ENCODE peak calls at places on chromosomes 4 and X, in four cellular contexts. Y, O, G and A are unnamed samples.

GRCh38 chr4:86004030-86004429 is 355.8 kb downstream of the MAPK10 start:
- DNase-seq in G (no peak), O (no peak), Y (no peak), A (no peak)

GRCh38 chr4:53601251-53601764 is 10.0 kb upstream of the LNX1 start:
- DNase-seq in O (no peak), Y (peak), G (peak), A (peak)

GRCh38 chr4:25474690-25475089 is 97.6 kb downstream of the ANAPC4 start:
- DNase-seq in G (no peak), Y (no peak), O (no peak), A (no peak)

GRCh38 chr4:65190780-65191179 is 479.5 kb downstream of the EPHA5 start:
- DNase-seq in G (no peak), Y (no peak), O (no peak), A (no peak)

GRCh38 chr4:14152834-14153519 is 525.5 kb upstream of the BOD1L1 start:
- DNase-seq in Y (no peak), G (no peak), O (no peak), A (no peak)

GRCh38 chrX:34379891-34380290 is 247.8 kb upstream of the FAM47A start:
- DNase-seq in G (no peak), O (no peak), Y (no peak), A (no peak)

GRCh38 chrX:22742174-22742573 is 257.6 kb upstream of the DDX53 start:
- DNase-seq in G (no peak), O (no peak), Y (no peak), A (no peak)

GRCh38 chr4:74283614-74284013 is 24.7 kb upstream of the EPGN start:
- DNase-seq in Y (no peak), G (no peak), O (no peak), A (no peak)

GRCh38 chrX:7120578-7121219 is 26.8 kb upstream of the STS start:
- DNase-seq in G (peak), Y (no peak), O (no peak), A (no peak)

GRCh38 chr4:1512738-1513660 is 106.8 kb upstream of the NKX1-1 start:
- DNase-seq in G (peak), O (peak), Y (peak), A (peak)

GRCh38 chr4:154506253-154506652 is 14.7 kb upstream of the DCHS2 start:
- DNase-seq in Y (no peak), G (peak), O (peak), A (peak)

GRCh38 chr4:10456270-10457254 is 664 bp downstream of the ZNF518B start:
- DNase-seq in Y (peak), O (peak), G (no peak), A (peak)

GRCh38 chr4:95318044-95318443 is 230.7 kb downstream of the UNC5C start:
- DNase-seq in Y (no peak), G (no peak), O (no peak), A (no peak)

DNA sequence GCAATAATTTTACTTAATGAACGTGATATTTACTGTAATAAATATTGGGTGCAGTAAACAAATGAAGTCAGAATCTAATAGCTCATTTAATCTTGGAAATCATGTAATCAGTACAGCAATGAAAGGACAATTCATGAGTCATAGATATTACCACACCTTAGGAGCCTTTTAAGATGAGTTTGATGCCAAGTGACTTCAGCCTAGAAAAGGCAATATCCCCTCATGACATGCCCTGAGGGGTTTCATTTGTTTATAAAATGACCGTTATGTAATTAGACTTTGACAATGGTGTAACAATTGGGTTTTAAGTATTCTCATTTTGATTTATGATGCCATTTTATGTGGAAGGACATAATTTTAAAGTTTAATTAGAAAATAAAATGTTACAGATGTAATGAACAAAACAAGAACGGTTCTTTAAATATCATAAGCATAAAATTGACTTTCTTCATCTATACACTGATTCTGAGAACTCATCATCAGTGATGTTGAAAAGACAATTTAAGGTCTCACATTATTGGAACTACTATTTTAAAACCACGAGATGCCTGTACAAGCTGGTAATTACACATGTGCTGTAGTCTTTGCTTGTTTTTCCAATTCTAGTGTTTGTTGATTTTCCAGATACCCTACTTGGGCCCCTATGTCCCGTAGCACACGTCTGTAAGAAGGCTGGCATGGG is 5.0 kb downstream of the FGF2 start:
- DNase-seq in G (no peak), Y (no peak), O (no peak), A (no peak)
- TF ChIP-seq SP1 in G (no peak), Y (no peak), O (no peak), A (no peak)

GRCh38 chr4:8198206-8198905 is 734 bp upstream of the SH3TC1 start:
- DNase-seq in G (no peak), O (no peak), Y (no peak), A (no peak)
- TF ChIP-seq ELF4 in G (no peak), O (no peak), Y (no peak), A (no peak)

GRCh38 chr4:20544645-20545044 is 155.6 kb upstream of the PACRGL start:
- DNase-seq in O (peak), G (peak), Y (no peak), A (peak)
- TF ChIP-seq SP1 in O (no peak), G (no peak), Y (no peak), A (no peak)

GRCh38 chr4:3414421-3415279 is 27.1 kb upstream of the HGFAC start:
- DNase-seq in O (no peak), Y (no peak), G (no peak), A (no peak)
- TF ChIP-seq ELF4 in O (no peak), Y (no peak), G (no peak), A (no peak)

DNA sequence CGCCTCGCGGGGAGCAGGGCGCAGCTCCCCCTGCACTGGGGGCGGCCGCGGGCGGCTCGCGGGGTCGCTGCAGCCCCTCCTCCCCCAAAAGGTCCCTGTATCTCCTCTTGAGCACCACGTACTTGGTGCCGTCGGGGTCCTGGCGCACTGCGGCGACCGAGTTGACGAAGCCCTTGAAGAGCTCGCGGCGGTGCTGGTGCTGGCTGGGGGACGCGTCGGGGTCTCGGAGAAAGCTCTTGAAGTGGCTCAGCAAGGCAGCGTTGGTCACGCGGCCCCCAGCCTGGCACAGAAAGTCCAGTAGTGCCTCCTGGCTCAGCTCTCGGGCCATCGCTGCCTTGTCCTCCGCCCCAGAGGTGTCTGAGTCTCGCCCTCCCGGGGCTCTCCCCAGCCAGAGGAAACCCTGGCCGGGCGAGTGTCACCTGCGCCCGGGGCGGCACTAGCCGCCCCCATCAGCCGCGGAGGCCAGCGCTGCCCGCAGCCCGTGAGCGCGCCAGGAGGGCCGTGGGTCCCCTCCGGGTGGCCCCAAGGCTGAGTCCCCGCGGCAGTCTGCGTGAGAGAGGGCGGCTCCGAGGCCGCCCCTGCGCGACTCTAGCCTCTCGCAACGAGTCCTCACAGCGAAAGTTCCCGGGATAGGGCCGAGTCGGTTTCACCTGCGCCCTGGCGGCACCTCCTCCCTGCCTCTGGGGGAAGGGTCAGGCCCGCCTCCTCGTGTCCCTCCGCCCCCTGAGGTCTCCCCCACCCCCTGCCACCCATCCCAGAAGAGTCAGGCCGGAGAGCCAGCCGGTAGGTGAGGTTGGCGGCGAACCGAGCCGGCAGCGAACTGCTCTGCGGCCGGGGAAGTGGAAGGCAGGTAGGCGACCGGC is at the start of gene SOWAHB:
- DNase-seq in G (peak), O (no peak), Y (peak), A (no peak)
- TF ChIP-seq SP1 in G (no peak), O (no peak), Y (no peak), A (no peak)

DNA sequence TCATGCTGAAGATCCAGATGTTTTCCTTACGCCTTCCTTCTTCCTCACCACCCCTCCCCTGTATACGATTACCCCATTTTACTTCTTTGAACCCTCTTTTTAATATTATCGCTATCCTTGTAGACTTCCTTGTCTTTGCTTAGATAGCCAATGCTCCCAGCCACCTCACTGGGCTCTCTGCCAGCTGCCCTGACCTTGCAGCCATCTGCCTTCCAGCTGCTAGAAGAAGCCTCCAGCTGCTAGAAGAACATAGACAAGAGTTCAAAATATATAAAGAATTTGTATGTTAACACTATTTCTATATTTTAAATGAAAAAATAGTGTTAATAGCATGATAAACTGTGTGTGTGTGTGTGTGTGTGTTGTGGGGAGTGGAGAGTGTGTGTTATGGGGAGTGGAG is 374.7 kb downstream of the ANKRD50 start:
- DNase-seq in G (no peak), Y (no peak), O (no peak), A (no peak)
- TF ChIP-seq ELF4 in G (no peak), Y (no peak), O (no peak), A (no peak)

DNA sequence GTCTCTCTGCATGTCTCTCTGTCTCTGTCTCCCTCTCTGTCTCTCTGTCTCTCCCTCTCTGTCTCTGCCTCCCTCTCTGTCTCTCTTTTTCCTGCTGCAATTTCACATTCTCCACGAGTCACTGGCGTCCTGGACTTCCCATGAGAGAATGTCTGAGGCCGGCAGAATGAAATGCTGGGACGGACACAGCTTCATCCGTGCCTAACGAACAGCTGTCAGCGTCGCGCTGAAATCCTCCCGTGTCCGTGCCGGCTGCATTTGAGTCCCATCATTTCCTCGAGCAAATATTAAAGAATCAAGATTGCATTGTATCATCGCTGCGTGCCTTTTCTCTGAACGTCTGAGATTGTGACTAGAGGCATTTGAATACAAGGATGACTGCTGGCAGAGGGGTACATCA is 279.8 kb downstream of the ASMT start:
- DNase-seq in Y (no peak), O (no peak), G (no peak), A (no peak)
- TF ChIP-seq SP1 in Y (no peak), O (no peak), G (no peak), A (no peak)

DNA sequence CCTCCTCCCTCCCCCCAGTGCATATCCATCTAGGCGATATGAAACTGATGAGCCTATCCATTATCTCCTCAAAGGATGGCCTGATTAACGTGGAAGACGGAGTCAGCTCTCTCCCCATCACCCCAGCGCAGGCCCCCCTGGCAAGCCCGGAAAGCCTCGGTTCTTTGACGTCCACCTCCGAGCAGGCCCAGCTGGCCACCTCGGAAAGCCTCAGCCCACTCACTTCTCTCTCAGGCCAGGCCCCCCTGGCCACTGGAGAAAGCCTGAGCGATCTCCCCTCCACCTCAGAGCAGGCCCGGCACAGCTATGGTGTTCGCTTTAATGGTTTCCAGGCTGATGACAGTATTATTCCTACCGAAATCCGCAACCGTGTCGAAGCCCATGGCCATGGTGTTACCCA is 14.8 kb downstream of the GABRQ start:
- DNase-seq in Y (no peak), O (no peak), G (no peak), A (no peak)
- TF ChIP-seq ELF4 in Y (no peak), O (no peak), G (no peak), A (no peak)

GRCh38 chr4:183635333-183635732 is 23.7 kb downstream of the RWDD4 start:
- DNase-seq in G (no peak), Y (peak), O (no peak), A (no peak)
- TF ChIP-seq SP1 in G (no peak), Y (no peak), O (no peak), A (no peak)